ENCODE peak calls at places on chromosome 4, in ten cellular contexts. F is Right ventricle myocardium superior; T is GM10248; G is psoas muscle; M is activated naive CD4-positive, alpha-beta T cell treated with anti-CD3 and anti-CD28 coated beads, Interleukin-2, amount 50 U/mL, for 16 hours; D is AG10803; X is A673; N is cardiac fibroblast; A is mesothelial cell of epicardium; O is amygdala. S is an unnamed sample.

GRCh38 chr4:79209822-79210635 is 115.8 kb downstream of the NAA11 start:
- DNase-seq in M (no peak), G (peak; percentile 25), X (no peak), A (no peak), O (no peak), D (no peak), N (peak; percentile 22), T (no peak), F (no peak), S (no peak)

GRCh38 chr4:3530663-3531254 is 1.5 kb downstream of the LRPAP1 start:
- DNase-seq in M (no peak), O (no peak), D (no peak), X (no peak), F (no peak), T (no peak), N (no peak), A (no peak), G (peak; percentile 59), S (no peak)

GRCh38 chr4:138898282-138898681 is 117.3 kb upstream of the NOCT start:
- DNase-seq in T (no peak), X (no peak), O (no peak), D (peak; percentile 31), N (peak; percentile 31), A (no peak), M (no peak), F (no peak), G (no peak), S (no peak)

GRCh38 chr4:186067757-186068385 is 1.1 kb upstream of the TLR3 start:
- DNase-seq in F (peak; percentile 57), T (peak; percentile 38), X (peak; percentile 75), A (no peak), D (peak; percentile 51), G (peak; percentile 56), M (peak; percentile 18), O (peak; percentile 17), N (peak; percentile 69), S (no peak)

GRCh38 chr4:173463816-173464215 is 64.9 kb upstream of the SCRG1 start:
- DNase-seq in X (no peak), D (no peak), O (no peak), N (no peak), T (no peak), F (no peak), G (no peak), M (no peak), A (no peak), S (no peak)

GRCh38 chr4:169256101-169256612 is 14.6 kb downstream of the SH3RF1 start:
- DNase-seq in A (no peak), X (no peak), O (no peak), F (no peak), D (peak; percentile 34), T (no peak), M (no peak), N (peak; percentile 57), G (no peak), S (no peak)

GRCh38 chr4:3669553-3669949 is 96.6 kb upstream of the ADRA2C start:
- DNase-seq in T (no peak), A (no peak), O (no peak), D (no peak), X (no peak), M (no peak), F (peak; percentile 24), G (peak; percentile 39), N (no peak), S (no peak)

GRCh38 chr4:99863-100262 is 24.4 kb upstream of the ZNF718 start:
- DNase-seq in O (no peak), D (no peak), T (no peak), F (no peak), A (no peak), N (no peak), M (no peak), G (no peak), X (no peak), S (no peak)

GRCh38 chr4:39548425-39549067 is 21.3 kb upstream of the UGDH start:
- DNase-seq in T (no peak), M (no peak), A (no peak), X (no peak), G (no peak), D (peak; percentile 71), O (no peak), N (peak; percentile 41), F (no peak), S (no peak)

GRCh38 chr4:147794787-147795413 is 63.0 kb downstream of the ARHGAP10 start:
- DNase-seq in F (no peak), G (no peak), X (no peak), D (no peak), N (no peak), A (no peak), T (peak; percentile 39), M (no peak), O (no peak), S (no peak)

GRCh38 chr4:119099227-119099910 is 36.3 kb upstream of the MYOZ2 start:
- DNase-seq in T (no peak), A (no peak), F (no peak), X (no peak), N (peak; percentile 74), M (no peak), D (peak; percentile 84), O (no peak), G (no peak), S (no peak)

GRCh38 chr4:81052119-81053068 is 21.9 kb downstream of the BMP3 start:
- DNase-seq in F (peak; percentile 40), O (no peak), M (peak; percentile 34), T (peak; percentile 26), D (peak; percentile 50), A (peak; percentile 71), N (peak; percentile 69), X (peak; percentile 49), G (peak; percentile 49), S (no peak)

GRCh38 chr4:11790230-11790629 is 361.5 kb upstream of the HS3ST1 start:
- DNase-seq in X (no peak), G (no peak), T (no peak), O (no peak), F (no peak), A (no peak), M (no peak), D (no peak), N (no peak), S (no peak)